ENCODE peak calls at places on chromosome 13, in six cellular contexts. F, W, N, T, O and A are unnamed samples.

GRCh38 chr13:47858042-47858677 is 142.9 kb downstream of the SUCLA2 start:
- DNase-seq in F (no peak), T (no peak), W (no peak), O (no peak), N (no peak), A (no peak)

GRCh38 chr13:67267136-67267535 is 37.0 kb upstream of the PCDH9 start:
- DNase-seq in F (no peak), N (no peak), T (no peak), O (no peak), W (no peak), A (no peak)

GRCh38 chr13:80972857-80973478 is 632.0 kb upstream of the SPRY2 start:
- DNase-seq in O (no peak), T (no peak), F (no peak), N (no peak), W (no peak), A (no peak)

GRCh38 chr13:107901230-107901629 is 314.1 kb downstream of the LIG4 start:
- DNase-seq in N (no peak), F (no peak), T (no peak), O (no peak), W (no peak), A (no peak)

GRCh38 chr13:61824168-61824567 is 408.5 kb upstream of the PCDH20 start:
- DNase-seq in F (no peak), T (no peak), O (no peak), N (no peak), W (no peak), A (no peak)

GRCh38 chr13:90868321-90868920 is 479.1 kb upstream of the MIR17HG start:
- DNase-seq in T (no peak), N (no peak), F (peak), W (no peak), O (no peak), A (no peak)

GRCh38 chr13:103615778-103616177 is 549.6 kb upstream of the SLC10A2 start:
- DNase-seq in W (no peak), O (no peak), T (no peak), F (no peak), N (no peak), A (no peak)

GRCh38 chr13:44257806-44258205 is 115.8 kb upstream of the SERP2 start:
- DNase-seq in W (no peak), O (no peak), T (no peak), N (no peak), F (no peak), A (no peak)

GRCh38 chr13:53411443-53411842 is 382.8 kb downstream of the OLFM4 start:
- DNase-seq in O (no peak), N (no peak), F (no peak), W (no peak), T (no peak), A (no peak)

GRCh38 chr13:41461527-41462124 is 4.3 kb downstream of the RGCC start:
- DNase-seq in T (no peak), N (peak), F (no peak), O (no peak), W (no peak), A (no peak)

GRCh38 chr13:73672492-73672891 is 461.7 kb downstream of the KLF12 start:
- DNase-seq in T (no peak), N (no peak), F (no peak), W (no peak), O (no peak), A (no peak)

GRCh38 chr13:43285891-43286602 is 262.7 kb downstream of the DNAJC15 start:
- DNase-seq in O (no peak), T (no peak), F (no peak), W (no peak), N (no peak), A (no peak)

GRCh38 chr13:48505597-48506091 is 27.2 kb downstream of the RCBTB2 start:
- DNase-seq in W (peak), T (no peak), F (no peak), O (no peak), N (no peak), A (no peak)

DNA sequence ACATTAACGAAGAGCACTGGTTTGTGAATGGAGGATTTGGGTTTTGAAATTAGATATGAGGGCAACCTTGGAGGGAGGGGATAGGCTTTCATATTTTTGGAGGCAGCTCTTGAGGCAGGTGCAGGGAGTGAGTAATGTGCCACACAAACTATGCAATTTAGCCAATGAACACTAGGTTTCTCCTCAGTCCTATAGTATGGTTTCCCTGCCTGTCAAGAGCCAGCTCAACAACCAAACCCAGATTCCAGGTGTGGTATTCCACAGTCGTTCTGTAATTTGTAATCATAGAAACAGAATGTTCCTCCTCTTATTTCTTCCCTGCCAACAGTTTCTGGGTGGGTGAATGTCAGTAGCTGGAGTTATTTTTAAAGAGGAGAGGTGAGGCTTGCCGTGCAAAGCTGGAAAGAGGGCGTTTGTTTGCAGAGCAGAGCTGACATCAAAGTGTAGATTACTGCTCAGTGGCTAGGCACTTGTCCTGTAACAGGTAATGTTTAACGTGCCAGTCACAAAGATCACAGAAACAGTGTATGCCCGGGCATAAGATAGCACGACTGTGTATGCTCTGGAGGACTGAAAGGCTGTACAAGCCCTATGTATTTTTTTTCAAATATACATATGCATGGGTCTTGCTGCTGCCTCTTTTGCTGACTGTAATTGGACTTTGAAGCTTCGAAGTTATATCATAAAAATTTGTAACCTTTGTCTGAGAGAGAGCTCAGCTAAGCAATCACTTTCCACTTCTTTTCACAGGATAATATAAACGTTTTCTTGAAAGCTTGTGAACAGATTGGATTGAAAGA is 124.3 kb downstream of the LMO7 start:
- DNase-seq in F (peak), O (no peak), N (no peak), T (peak), W (no peak), A (no peak)
- TF ChIP-seq CTCF in F (no peak), O (peak), N (peak), T (peak), W (no peak), A (peak)

DNA sequence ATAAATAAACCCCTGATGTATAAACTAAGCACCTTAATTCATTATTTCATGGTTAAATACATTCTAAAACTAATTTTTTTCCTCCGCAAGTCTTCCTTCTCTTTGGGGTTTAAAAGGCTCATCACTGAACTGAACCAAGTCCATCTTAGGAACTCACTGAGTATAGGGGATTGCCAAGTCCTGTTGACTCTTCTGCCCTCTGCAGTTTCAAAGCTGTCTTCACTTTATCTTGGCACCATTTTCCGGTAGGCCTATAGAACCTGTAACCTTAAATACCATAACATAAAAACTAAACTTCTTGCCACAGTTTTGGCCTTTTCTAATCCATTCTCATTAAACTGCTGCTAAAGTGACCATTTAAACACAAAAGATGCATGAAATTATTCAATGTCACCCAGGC is 66.5 kb upstream of the USPL1 start:
- DNase-seq in O (no peak), F (peak), N (no peak), W (no peak), T (no peak), A (no peak)
- TF ChIP-seq CTCF in O (peak), F (peak), N (peak), W (no peak), T (peak), A (peak)

DNA sequence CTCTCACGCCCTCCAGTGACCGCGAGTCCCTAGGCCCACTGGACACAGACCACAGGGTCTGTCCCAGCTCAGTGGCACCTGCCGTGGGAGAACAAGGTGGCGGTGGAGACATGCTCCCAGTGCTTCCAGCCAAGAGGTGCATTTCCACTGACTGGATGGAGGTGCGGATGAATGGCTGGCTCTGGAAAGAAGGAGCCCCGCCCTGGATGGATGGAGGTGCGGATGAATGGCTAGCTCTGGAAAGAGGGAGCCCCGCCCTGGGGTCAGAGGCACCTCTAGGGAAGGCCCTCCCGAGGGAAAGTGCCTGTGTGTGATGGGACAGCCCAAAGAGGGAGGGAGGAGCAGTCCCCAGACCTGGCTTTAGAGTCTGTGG is 32.0 kb downstream of the NAXD start:
- DNase-seq in W (no peak), N (no peak), T (no peak), F (no peak), O (no peak), A (no peak)
- TF ChIP-seq CTCF in W (no peak), N (no peak), T (no peak), F (no peak), O (no peak), A (no peak)

GRCh38 chr13:93260591-93260990 is 34.0 kb downstream of the GPC6 start:
- DNase-seq in F (no peak), W (no peak), O (no peak), T (no peak), N (no peak), A (no peak)

GRCh38 chr13:93256998-93257397 is 30.4 kb downstream of the GPC6 start:
- DNase-seq in N (no peak), O (no peak), W (no peak), T (no peak), F (no peak), A (no peak)

GRCh38 chr13:93262729-93263128 is 36.1 kb downstream of the GPC6 start:
- DNase-seq in O (no peak), F (no peak), T (no peak), N (no peak), W (no peak), A (no peak)

GRCh38 chr13:93254775-93255174 is 28.2 kb downstream of the GPC6 start:
- DNase-seq in F (no peak), W (no peak), N (no peak), O (no peak), T (no peak), A (no peak)

DNA sequence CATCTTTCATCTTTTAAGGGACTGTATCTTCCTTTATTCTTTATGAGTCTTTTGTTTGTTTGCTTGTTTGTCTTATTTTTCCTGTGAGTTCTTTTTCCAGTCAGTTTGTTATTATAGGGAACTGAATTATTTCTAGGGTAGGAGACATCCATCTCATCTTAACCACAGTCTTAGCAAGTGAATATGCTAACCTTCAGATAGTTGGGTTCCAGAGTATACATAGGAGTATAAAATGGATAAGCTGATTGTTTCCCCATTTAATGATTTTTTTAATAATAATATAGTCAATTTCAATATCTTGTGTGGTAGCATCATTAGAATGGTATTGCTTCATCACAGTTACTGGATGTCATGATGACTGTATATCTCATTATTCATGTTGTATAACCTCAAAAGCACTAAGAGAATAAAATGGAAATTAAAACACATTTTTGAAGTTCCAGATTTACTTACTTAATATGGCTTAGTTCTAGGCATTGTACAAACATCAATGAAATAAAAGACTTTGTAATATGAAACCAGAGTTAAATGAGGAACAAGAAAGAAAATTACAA is 33.0 kb downstream of the GPC6 start:
- DNase-seq in F (no peak), O (no peak), T (no peak), N (no peak), W (no peak), A (no peak)
- TF ChIP-seq CTCF in F (no peak), O (no peak), T (no peak), N (no peak), W (no peak), A (no peak)